ENCODE peak calls at places on chromosomes 1 and 21, in four cellular contexts. Q is stomach, W is suprapubic skin, A is uterus. N is an unnamed sample.

GRCh38 chr1:155981266-155982088 is 3.1 kb upstream of the ARHGEF2 start:
- DNase-seq in Q (no peak), W (no peak), A (peak; percentile 64), N (no peak)

GRCh38 chr1:52603680-52604501 is 1.7 kb downstream of the GPX7 start:
- DNase-seq in Q (no peak), W (no peak), A (no peak), N (peak; percentile 5)

GRCh38 chr1:193549067-193549466 is 362.7 kb upstream of the B3GALT2 start:
- DNase-seq in Q (no peak), W (no peak), A (no peak), N (no peak)

GRCh38 chr1:12475947-12476346 is 142.1 kb downstream of the DHRS3 start:
- DNase-seq in Q (no peak), W (no peak), A (no peak), N (no peak)

GRCh38 chr1:228988655-228989054 is 253.4 kb downstream of the RHOU start:
- DNase-seq in Q (no peak), W (no peak), A (no peak), N (no peak)

GRCh38 chr1:87134625-87135024 is 194.1 kb upstream of the LMO4 start:
- DNase-seq in Q (no peak), W (no peak), A (no peak), N (no peak)

GRCh38 chr1:85447000-85447943 is 17.7 kb downstream of the DDAH1 start:
- DNase-seq in Q (no peak), W (no peak), A (no peak), N (no peak)

GRCh38 chr1:219985169-219985568 is 56.8 kb upstream of the SLC30A10 start:
- DNase-seq in Q (no peak), W (no peak), A (no peak), N (no peak)

GRCh38 chr1:119370748-119371147 is 2.2 kb downstream of the HAO2 start:
- DNase-seq in Q (no peak), W (no peak), A (no peak), N (no peak)

GRCh38 chr1:240803151-240803550 is 191.2 kb upstream of the GREM2 start:
- DNase-seq in Q (no peak), W (no peak), A (no peak), N (no peak)

GRCh38 chr1:196115641-196116040 is 492.6 kb downstream of the KCNT2 start:
- DNase-seq in Q (no peak), W (peak; percentile 65), A (no peak), N (no peak)

GRCh38 chr1:50348449-50349241 is 74.6 kb downstream of the DMRTA2 start:
- DNase-seq in Q (peak; percentile 42), W (no peak), A (peak; percentile 39), N (peak; percentile 54)

GRCh38 chr1:184838374-184838995 is 83.8 kb upstream of the EDEM3 start:
- DNase-seq in Q (peak; percentile 51), W (peak; percentile 70), A (peak; percentile 88), N (no peak)

GRCh38 chr1:28580706-28581530 is 11.1 kb upstream of the RAB42 start:
- DNase-seq in Q (peak; percentile 42), W (no peak), A (no peak), N (peak; percentile 42)

GRCh38 chr1:180230791-180231505 is 884 bp downstream of the LHX4 start:
- DNase-seq in Q (no peak), W (no peak), A (no peak), N (peak; percentile 55)

GRCh38 chr21:33029975-33030461 is 4.3 kb downstream of the OLIG2 start:
- DNase-seq in Q (no peak), W (no peak), A (no peak), N (no peak)

GRCh38 chr21:44918107-44918470 is 2.6 kb downstream of the ITGB2 start:
- DNase-seq in Q (no peak), W (no peak), A (no peak), N (no peak)

GRCh38 chr1:240701412-240701811 is 89.5 kb upstream of the GREM2 start:
- DNase-seq in Q (no peak), W (no peak), A (no peak), N (no peak)

GRCh38 chr1:234926574-234927311 is 201.9 kb downstream of the TOMM20 start:
- DNase-seq in Q (no peak), W (no peak), A (no peak), N (no peak)

GRCh38 chr1:59107516-59107915 is 189.4 kb upstream of the FGGY start:
- DNase-seq in Q (peak; percentile 64), W (peak; percentile 73), A (peak; percentile 34), N (no peak)

GRCh38 chr1:159196543-159196942 is 8.1 kb upstream of the ACKR1 start:
- DNase-seq in Q (no peak), W (no peak), A (no peak), N (no peak)

GRCh38 chr21:40272037-40272436 is 404.8 kb downstream of the PCP4 start:
- DNase-seq in Q (no peak), W (no peak), A (no peak), N (no peak)
- H3K4me1 ChIP-seq in Q (no peaks in the 10 kb centered on the region), W (no peaks in the 10 kb centered on the region), A (no peaks in the 10 kb centered on the region), N (no peaks in the 10 kb centered on the region)

DNA sequence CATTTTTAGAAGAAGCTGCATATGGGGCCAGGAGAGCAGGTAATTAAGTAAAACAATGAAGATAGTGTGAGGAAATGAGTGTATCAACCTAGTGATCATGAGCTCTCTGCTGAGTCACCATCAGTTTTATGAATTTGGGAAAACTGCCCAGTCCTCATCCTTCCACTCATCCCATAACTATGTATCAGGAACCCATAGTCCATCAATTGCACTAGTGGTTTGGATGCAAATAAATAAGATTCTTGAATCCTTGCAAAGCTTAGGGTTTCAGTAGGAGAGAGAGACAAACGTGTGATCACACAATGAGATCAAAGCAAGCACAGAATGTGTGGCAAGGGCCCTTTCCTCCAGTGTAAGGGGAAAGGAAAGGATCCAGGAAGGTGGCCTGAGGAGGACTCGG is 145.6 kb downstream of the ZZZ3 start:
- DNase-seq in Q (no peak), W (no peak), A (no peak), N (no peak)
- H3K4me1 ChIP-seq in Q (peaks cover 9% of the 10 kb centered on the region), W (peaks cover 8% of the 10 kb centered on the region), A (no peaks in the 10 kb centered on the region), N (no peaks in the 10 kb centered on the region)

GRCh38 chr1:8816831-8817412 is 518 bp downstream of the RERE start:
- DNase-seq in Q (peak; percentile 27), W (peak; percentile 72), A (peak; percentile 38), N (peak; percentile 26)
- H3K4me1 ChIP-seq in Q (peaks cover 44% of the 10 kb centered on the region), W (peaks cover 45% of the 10 kb centered on the region), A (no peaks in the 10 kb centered on the region), N (peaks cover 9% of the 10 kb centered on the region)

DNA sequence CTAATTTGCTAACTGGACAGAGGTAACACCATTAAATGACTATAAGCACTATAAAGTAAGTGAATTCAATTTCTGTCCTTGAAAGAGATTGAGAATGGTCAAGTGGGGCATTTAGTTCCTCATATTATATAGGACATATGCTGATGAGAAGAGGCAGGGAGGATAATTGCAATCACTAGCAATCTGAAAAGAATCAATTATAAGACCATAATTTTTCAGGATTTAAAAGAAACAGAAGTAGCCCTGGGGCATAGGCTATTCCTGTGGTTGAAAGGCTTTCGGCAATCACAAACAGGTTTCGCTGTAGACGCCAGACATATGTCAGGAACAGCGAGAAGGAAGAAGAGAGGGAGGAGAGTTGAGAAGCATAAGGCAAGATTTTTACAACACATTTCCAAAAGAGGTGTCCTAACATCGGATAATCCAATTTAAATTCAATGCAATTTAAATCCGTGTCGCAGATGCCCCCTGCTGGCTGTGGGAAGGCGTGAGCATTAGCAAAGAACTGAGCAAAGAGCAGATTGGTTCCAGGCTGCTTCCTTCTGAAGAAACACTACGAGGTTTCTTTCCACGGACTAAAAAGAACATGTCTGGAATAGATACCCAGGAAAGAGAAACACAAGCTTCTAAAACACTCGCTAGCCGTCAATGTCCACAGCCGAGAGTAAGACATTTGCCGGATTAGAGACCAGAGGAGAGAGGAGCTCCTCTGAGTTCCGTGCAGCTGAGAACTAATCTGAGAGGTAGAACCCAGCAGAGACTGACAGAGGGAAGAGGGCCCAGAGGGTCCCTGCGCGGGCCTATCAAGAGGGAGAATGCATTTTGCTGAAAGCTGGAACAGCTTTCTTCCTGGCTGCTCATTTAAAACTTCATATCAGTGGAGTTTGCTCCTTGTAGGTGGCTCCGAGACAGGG is 27.9 kb downstream of the RGS5 start:
- DNase-seq in Q (peak; percentile 66), W (peak; percentile 65), A (peak; percentile 58), N (peak; percentile 55)
- H3K4me1 ChIP-seq in Q (peaks cover 7% of the 10 kb centered on the region), W (peaks cover 6% of the 10 kb centered on the region), A (no peaks in the 10 kb centered on the region), N (no peaks in the 10 kb centered on the region)

GRCh38 chr1:169484107-169484506 is 1.6 kb downstream of the SLC19A2 start:
- DNase-seq in Q (no peak), W (no peak), A (no peak), N (no peak)
- H3K4me1 ChIP-seq in Q (peaks cover 17% of the 10 kb centered on the region), W (peaks cover 40% of the 10 kb centered on the region), A (no peaks in the 10 kb centered on the region), N (peaks cover 45% of the 10 kb centered on the region)

DNA sequence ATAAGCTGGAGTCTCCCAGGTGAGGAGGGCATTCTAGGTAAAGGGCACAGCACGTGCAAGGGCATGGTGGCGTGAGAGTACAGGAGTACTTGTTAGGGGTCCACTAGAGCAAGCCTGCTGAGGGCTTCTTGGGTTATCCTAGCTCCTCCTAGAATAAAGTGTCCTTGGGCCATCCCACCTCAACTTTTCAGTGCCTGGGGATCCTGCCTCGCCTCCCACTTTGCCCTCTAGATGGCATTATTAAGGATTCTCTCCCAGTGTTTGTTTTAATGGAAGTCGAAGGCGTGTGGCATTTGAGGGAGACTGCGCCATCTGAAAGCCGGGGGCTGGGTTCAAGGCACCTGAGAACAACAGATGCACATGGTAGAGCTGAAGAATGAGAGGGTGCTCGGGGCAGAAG is 74.5 kb upstream of the SELENON start:
- DNase-seq in Q (no peak), W (no peak), A (no peak), N (no peak)
- H3K4me1 ChIP-seq in Q (peaks cover 21% of the 10 kb centered on the region), W (peaks cover 45% of the 10 kb centered on the region), A (peaks cover 16% of the 10 kb centered on the region), N (peaks cover 26% of the 10 kb centered on the region)

GRCh38 chr1:157994081-157994581 is 686 bp downstream of the KIRREL1 start:
- DNase-seq in Q (no peak), W (peak; percentile 73), A (peak; percentile 60), N (no peak)

GRCh38 chr1:157992813-157993178 is 649 bp upstream of the KIRREL1 start:
- DNase-seq in Q (no peak), W (no peak), A (peak; percentile 53), N (no peak)

GRCh38 chr1:157993179-157994080 is at the start of gene KIRREL1:
- DNase-seq in Q (peak; percentile 30), W (peak; percentile 82), A (peak; percentile 77), N (peak; percentile 71)

GRCh38 chr1:157995575-157996169 is 2.2 kb downstream of the KIRREL1 start:
- DNase-seq in Q (no peak), W (no peak), A (no peak), N (no peak)

GRCh38 chr1:157994704-157995540 is 1.5 kb downstream of the KIRREL1 start:
- DNase-seq in Q (no peak), W (no peak), A (peak; percentile 56), N (no peak)
- H3K4me1 ChIP-seq in Q (peaks cover 15% of the 10 kb centered on the region), W (peaks cover 32% of the 10 kb centered on the region), A (peaks cover 17% of the 10 kb centered on the region), N (peaks cover 28% of the 10 kb centered on the region)

N was measured in Caco-2.